ENCODE peak calls at places on chromosomes 1 and 21, in six cellular contexts. One of them, this sample, is unnamed.

GRCh38 chr1:66450847-66451246 is 83.1 kb upstream of the SGIP1 start:
- DNase-seq in progenitor cell of endocrine pancreas: no peak
- DNase-seq in AG04450: no peak
- DNase-seq in neural progenitor cell: no peak
- DNase-seq in GM20000: no peak
- DNase-seq in cardiac muscle cell: no peak
- DNase-seq in this sample: no peak

GRCh38 chr1:236176337-236177336 is 34.3 kb downstream of the GPR137B start:
- DNase-seq in neural progenitor cell: no peak
- DNase-seq in GM20000: no peak
- DNase-seq in AG04450: no peak
- DNase-seq in progenitor cell of endocrine pancreas: no peak
- DNase-seq in cardiac muscle cell: no peak
- DNase-seq in this sample: no peak

GRCh38 chr1:152941037-152941700 is 5.8 kb upstream of the SPRR5 start:
- DNase-seq in cardiac muscle cell: no peak
- DNase-seq in progenitor cell of endocrine pancreas: no peak
- DNase-seq in AG04450: no peak
- DNase-seq in GM20000: no peak
- DNase-seq in neural progenitor cell: no peak
- DNase-seq in this sample: no peak

GRCh38 chr1:210233495-210234253 is 1.1 kb downstream of the SERTAD4 start:
- DNase-seq in AG04450: no peak
- DNase-seq in progenitor cell of endocrine pancreas: no peak
- DNase-seq in GM20000: no peak
- DNase-seq in neural progenitor cell: peak
- DNase-seq in cardiac muscle cell: peak
- DNase-seq in this sample: no peak

GRCh38 chr1:119007672-119008482 is 19.7 kb upstream of the TBX15 start:
- DNase-seq in neural progenitor cell: peak
- DNase-seq in AG04450: no peak
- DNase-seq in cardiac muscle cell: no peak
- DNase-seq in progenitor cell of endocrine pancreas: no peak
- DNase-seq in GM20000: peak
- DNase-seq in this sample: no peak

GRCh38 chr1:183279835-183280234 is 93.8 kb downstream of the LAMC2 start:
- DNase-seq in cardiac muscle cell: no peak
- DNase-seq in progenitor cell of endocrine pancreas: no peak
- DNase-seq in neural progenitor cell: no peak
- DNase-seq in AG04450: no peak
- DNase-seq in GM20000: no peak
- DNase-seq in this sample: peak

GRCh38 chr21:45830720-45831366 is 150.7 kb upstream of the COL6A1 start:
- DNase-seq in neural progenitor cell: no peak
- DNase-seq in AG04450: no peak
- DNase-seq in cardiac muscle cell: no peak
- DNase-seq in progenitor cell of endocrine pancreas: no peak
- DNase-seq in GM20000: no peak
- DNase-seq in this sample: no peak

GRCh38 chr1:111904478-111905218 is 84.8 kb downstream of the KCND3 start:
- DNase-seq in cardiac muscle cell: peak
- DNase-seq in AG04450: no peak
- DNase-seq in GM20000: no peak
- DNase-seq in progenitor cell of endocrine pancreas: no peak
- DNase-seq in neural progenitor cell: peak
- DNase-seq in this sample: no peak

GRCh38 chr1:24641646-24642151 is 1.4 kb upstream of the SRRM1 start:
- DNase-seq in neural progenitor cell: peak
- DNase-seq in AG04450: no peak
- DNase-seq in progenitor cell of endocrine pancreas: no peak
- DNase-seq in GM20000: peak
- DNase-seq in cardiac muscle cell: no peak
- DNase-seq in this sample: no peak

GRCh38 chr1:202159534-202160371 is 649 bp downstream of the PTPN7 start:
- DNase-seq in neural progenitor cell: no peak
- DNase-seq in GM20000: peak
- DNase-seq in AG04450: no peak
- DNase-seq in progenitor cell of endocrine pancreas: no peak
- DNase-seq in cardiac muscle cell: no peak
- DNase-seq in this sample: no peak

GRCh38 chr1:1058921-1059493 is 15.1 kb downstream of the RNF223 start:
- DNase-seq in neural progenitor cell: peak
- DNase-seq in GM20000: no peak
- DNase-seq in progenitor cell of endocrine pancreas: no peak
- DNase-seq in cardiac muscle cell: no peak
- DNase-seq in AG04450: no peak
- DNase-seq in this sample: no peak

GRCh38 chr1:24427469-24427862 is 11.9 kb downstream of the NIPAL3 start:
- DNase-seq in cardiac muscle cell: no peak
- DNase-seq in neural progenitor cell: no peak
- DNase-seq in GM20000: no peak
- DNase-seq in progenitor cell of endocrine pancreas: no peak
- DNase-seq in AG04450: no peak
- DNase-seq in this sample: no peak

DNA sequence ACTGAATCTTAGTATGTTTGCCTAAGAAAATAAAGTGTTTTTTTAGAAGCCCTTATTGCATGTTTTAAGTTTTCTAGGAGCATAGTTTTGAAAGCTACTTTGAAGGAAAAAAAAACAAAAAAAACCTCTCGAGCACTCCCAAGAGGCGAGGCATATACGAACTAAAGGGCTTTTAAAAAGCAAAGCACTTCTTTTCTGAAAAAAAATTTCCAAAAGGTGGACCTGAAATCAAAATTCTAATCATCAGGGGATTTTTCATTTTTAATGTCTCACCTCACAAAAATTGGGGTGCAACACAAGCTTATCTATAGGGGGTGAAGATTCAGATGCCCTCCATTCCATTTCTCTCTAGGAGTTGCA is 594 bp downstream of the GLMN start:
- DNase-seq in GM20000: no peak
- DNase-seq in progenitor cell of endocrine pancreas: no peak
- DNase-seq in neural progenitor cell: no peak
- DNase-seq in AG04450: no peak
- DNase-seq in cardiac muscle cell: no peak
- DNase-seq in this sample: no peak
- TF ChIP-seq CTCF in GM20000: no peak
- TF ChIP-seq CTCF in progenitor cell of endocrine pancreas: peak
- TF ChIP-seq CTCF in neural progenitor cell: no peak
- TF ChIP-seq CTCF in AG04450: no peak
- TF ChIP-seq CTCF in cardiac muscle cell: peak
- TF ChIP-seq CTCF in this sample: no peak

GRCh38 chr21:42613756-42614155 is 39.7 kb upstream of the PDE9A start:
- DNase-seq in AG04450: no peak
- DNase-seq in neural progenitor cell: no peak
- DNase-seq in GM20000: no peak
- DNase-seq in progenitor cell of endocrine pancreas: no peak
- DNase-seq in cardiac muscle cell: no peak
- DNase-seq in this sample: no peak

GRCh38 chr21:42616366-42617340 is 36.8 kb upstream of the PDE9A start:
- DNase-seq in AG04450: no peak
- DNase-seq in cardiac muscle cell: no peak
- DNase-seq in neural progenitor cell: no peak
- DNase-seq in progenitor cell of endocrine pancreas: no peak
- DNase-seq in GM20000: no peak
- DNase-seq in this sample: no peak

GRCh38 chr21:42614391-42614790 is 39.0 kb upstream of the PDE9A start:
- DNase-seq in GM20000: no peak
- DNase-seq in neural progenitor cell: no peak
- DNase-seq in AG04450: no peak
- DNase-seq in cardiac muscle cell: no peak
- DNase-seq in progenitor cell of endocrine pancreas: no peak
- DNase-seq in this sample: no peak

GRCh38 chr21:42615924-42616323 is 37.5 kb upstream of the PDE9A start:
- DNase-seq in AG04450: no peak
- DNase-seq in progenitor cell of endocrine pancreas: no peak
- DNase-seq in neural progenitor cell: no peak
- DNase-seq in cardiac muscle cell: no peak
- DNase-seq in GM20000: no peak
- DNase-seq in this sample: no peak

GRCh38 chr21:42614811-42615342 is 38.5 kb upstream of the PDE9A start:
- DNase-seq in progenitor cell of endocrine pancreas: no peak
- DNase-seq in GM20000: peak
- DNase-seq in cardiac muscle cell: no peak
- DNase-seq in AG04450: no peak
- DNase-seq in neural progenitor cell: peak
- DNase-seq in this sample: no peak
- TF ChIP-seq CTCF in progenitor cell of endocrine pancreas: no peak
- TF ChIP-seq CTCF in GM20000: no peak
- TF ChIP-seq CTCF in cardiac muscle cell: no peak
- TF ChIP-seq CTCF in AG04450: no peak
- TF ChIP-seq CTCF in neural progenitor cell: no peak
- TF ChIP-seq CTCF in this sample: no peak

GRCh38 chr1:206800411-206800810 is 28.1 kb upstream of the IL10 start:
- DNase-seq in neural progenitor cell: no peak
- DNase-seq in progenitor cell of endocrine pancreas: no peak
- DNase-seq in cardiac muscle cell: no peak
- DNase-seq in AG04450: no peak
- DNase-seq in GM20000: no peak
- DNase-seq in this sample: no peak

GRCh38 chr1:206799311-206799710 is 27.0 kb upstream of the IL10 start:
- DNase-seq in AG04450: no peak
- DNase-seq in cardiac muscle cell: no peak
- DNase-seq in neural progenitor cell: no peak
- DNase-seq in progenitor cell of endocrine pancreas: no peak
- DNase-seq in GM20000: no peak
- DNase-seq in this sample: no peak

GRCh38 chr1:206796984-206797402 is 24.7 kb upstream of the IL10 start:
- DNase-seq in progenitor cell of endocrine pancreas: no peak
- DNase-seq in GM20000: no peak
- DNase-seq in AG04450: no peak
- DNase-seq in neural progenitor cell: no peak
- DNase-seq in cardiac muscle cell: no peak
- DNase-seq in this sample: no peak

GRCh38 chr1:206798384-206798996 is 26.2 kb upstream of the IL10 start:
- DNase-seq in cardiac muscle cell: no peak
- DNase-seq in GM20000: no peak
- DNase-seq in neural progenitor cell: no peak
- DNase-seq in AG04450: no peak
- DNase-seq in progenitor cell of endocrine pancreas: no peak
- DNase-seq in this sample: no peak

GRCh38 chr1:206797534-206798383 is 25.5 kb upstream of the IL10 start:
- DNase-seq in AG04450: no peak
- DNase-seq in cardiac muscle cell: peak
- DNase-seq in progenitor cell of endocrine pancreas: no peak
- DNase-seq in neural progenitor cell: peak
- DNase-seq in GM20000: no peak
- DNase-seq in this sample: no peak
- TF ChIP-seq CTCF in AG04450: peak
- TF ChIP-seq CTCF in cardiac muscle cell: peak
- TF ChIP-seq CTCF in progenitor cell of endocrine pancreas: peak
- TF ChIP-seq CTCF in neural progenitor cell: peak
- TF ChIP-seq CTCF in GM20000: peak
- TF ChIP-seq CTCF in this sample: no peak

GRCh38 chr1:16913866-16914662 is 7.7 kb upstream of the CROCC start:
- DNase-seq in progenitor cell of endocrine pancreas: peak
- DNase-seq in cardiac muscle cell: peak
- DNase-seq in AG04450: peak
- DNase-seq in neural progenitor cell: peak
- DNase-seq in GM20000: peak
- DNase-seq in this sample: peak
- TF ChIP-seq CTCF in progenitor cell of endocrine pancreas: no peak
- TF ChIP-seq CTCF in cardiac muscle cell: peak
- TF ChIP-seq CTCF in AG04450: no peak
- TF ChIP-seq CTCF in neural progenitor cell: peak
- TF ChIP-seq CTCF in GM20000: no peak
- TF ChIP-seq CTCF in this sample: no peak

GRCh38 chr21:29287383-29287782 is 11.3 kb upstream of the BACH1 start:
- DNase-seq in GM20000: no peak
- DNase-seq in AG04450: no peak
- DNase-seq in progenitor cell of endocrine pancreas: no peak
- DNase-seq in cardiac muscle cell: no peak
- DNase-seq in neural progenitor cell: no peak
- DNase-seq in this sample: no peak

GRCh38 chr21:29290245-29290644 is 8.5 kb upstream of the BACH1 start:
- DNase-seq in neural progenitor cell: no peak
- DNase-seq in GM20000: no peak
- DNase-seq in cardiac muscle cell: no peak
- DNase-seq in progenitor cell of endocrine pancreas: no peak
- DNase-seq in AG04450: no peak
- DNase-seq in this sample: no peak

GRCh38 chr21:29293495-29293894 is 5.2 kb upstream of the BACH1 start:
- DNase-seq in neural progenitor cell: no peak
- DNase-seq in progenitor cell of endocrine pancreas: no peak
- DNase-seq in cardiac muscle cell: no peak
- DNase-seq in GM20000: peak
- DNase-seq in AG04450: no peak
- DNase-seq in this sample: no peak

GRCh38 chr21:29289317-29289716 is 9.4 kb upstream of the BACH1 start:
- DNase-seq in neural progenitor cell: no peak
- DNase-seq in cardiac muscle cell: no peak
- DNase-seq in progenitor cell of endocrine pancreas: no peak
- DNase-seq in AG04450: no peak
- DNase-seq in GM20000: no peak
- DNase-seq in this sample: no peak

DNA sequence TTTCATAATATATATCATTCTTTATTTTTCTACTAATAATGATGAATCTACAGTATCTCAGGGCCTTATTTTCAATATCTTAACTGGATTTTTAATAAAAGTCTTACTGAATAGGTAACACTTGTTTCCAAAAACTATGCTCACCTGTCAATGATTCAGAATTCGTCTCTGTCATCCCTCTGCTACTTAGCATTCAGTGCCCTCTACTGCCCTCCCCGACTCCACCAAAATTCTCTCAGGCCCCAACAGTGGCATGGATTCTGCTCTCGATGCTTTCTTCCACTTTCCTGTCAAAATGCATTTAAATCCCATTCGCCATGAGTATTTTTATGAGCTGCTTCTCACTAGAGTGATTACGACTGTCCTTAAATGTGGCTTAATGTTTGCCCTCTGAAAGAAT is 10.5 kb upstream of the BACH1 start:
- DNase-seq in neural progenitor cell: no peak
- DNase-seq in progenitor cell of endocrine pancreas: no peak
- DNase-seq in AG04450: no peak
- DNase-seq in GM20000: no peak
- DNase-seq in cardiac muscle cell: no peak
- DNase-seq in this sample: no peak
- TF ChIP-seq CTCF in neural progenitor cell: no peak
- TF ChIP-seq CTCF in progenitor cell of endocrine pancreas: no peak
- TF ChIP-seq CTCF in AG04450: no peak
- TF ChIP-seq CTCF in GM20000: no peak
- TF ChIP-seq CTCF in cardiac muscle cell: no peak
- TF ChIP-seq CTCF in this sample: no peak